ENCODE peak calls at places on chromosomes 3 and 15, in six cellular contexts. One of them, this sample, is unnamed.

GRCh38 chr3:49411968-49412631 is at the start of the genes RHOA and TCTA:
- DNase-seq in right atrium auricular region: peak; percentile 100
- DNase-seq in left ventricle myocardium inferior: peak; percentile 99
- DNase-seq in cardiac muscle cell: peak; percentile 100
- DNase-seq in heart left ventricle: peak; percentile 99
- DNase-seq in left lung: peak; percentile 99
- DNase-seq in this sample: peak; percentile 100

GRCh38 chr3:197186887-197187588 is 111.4 kb downstream of the DLG1 start:
- DNase-seq in right atrium auricular region: no peak
- DNase-seq in left ventricle myocardium inferior: no peak
- DNase-seq in cardiac muscle cell: peak; percentile 57
- DNase-seq in heart left ventricle: no peak
- DNase-seq in left lung: no peak
- DNase-seq in this sample: no peak

GRCh38 chr3:16675805-16676204 is 70.6 kb upstream of the DAZL start:
- DNase-seq in right atrium auricular region: no peak
- DNase-seq in left ventricle myocardium inferior: no peak
- DNase-seq in cardiac muscle cell: no peak
- DNase-seq in heart left ventricle: no peak
- DNase-seq in left lung: no peak
- DNase-seq in this sample: no peak

GRCh38 chr15:75966073-75966472 is 46.2 kb downstream of the NRG4 start:
- DNase-seq in right atrium auricular region: no peak
- DNase-seq in left ventricle myocardium inferior: no peak
- DNase-seq in cardiac muscle cell: no peak
- DNase-seq in heart left ventricle: no peak
- DNase-seq in left lung: no peak
- DNase-seq in this sample: no peak

GRCh38 chr3:87228316-87228715 is 1.2 kb downstream of the CHMP2B start:
- DNase-seq in right atrium auricular region: no peak
- DNase-seq in left ventricle myocardium inferior: no peak
- DNase-seq in cardiac muscle cell: no peak
- DNase-seq in heart left ventricle: no peak
- DNase-seq in left lung: no peak
- DNase-seq in this sample: no peak

GRCh38 chr15:88635343-88635742 is 3.5 kb upstream of the ISG20 start:
- DNase-seq in right atrium auricular region: no peak
- DNase-seq in left ventricle myocardium inferior: no peak
- DNase-seq in cardiac muscle cell: no peak
- DNase-seq in heart left ventricle: no peak
- DNase-seq in left lung: no peak
- DNase-seq in this sample: no peak

GRCh38 chr15:98649621-98649995 is 1.3 kb downstream of the IGF1R start:
- DNase-seq in right atrium auricular region: no peak
- DNase-seq in left ventricle myocardium inferior: peak; percentile 56
- DNase-seq in cardiac muscle cell: peak; percentile 59
- DNase-seq in heart left ventricle: peak; percentile 46
- DNase-seq in left lung: peak; percentile 90
- DNase-seq in this sample: peak; percentile 74

GRCh38 chr3:33898901-33899300 is 100.5 kb downstream of the PDCD6IP start:
- DNase-seq in right atrium auricular region: no peak
- DNase-seq in left ventricle myocardium inferior: no peak
- DNase-seq in cardiac muscle cell: no peak
- DNase-seq in heart left ventricle: no peak
- DNase-seq in left lung: no peak
- DNase-seq in this sample: no peak

GRCh38 chr3:87354399-87354798 is 78.0 kb upstream of the POU1F1 start:
- DNase-seq in right atrium auricular region: no peak
- DNase-seq in left ventricle myocardium inferior: no peak
- DNase-seq in cardiac muscle cell: no peak
- DNase-seq in heart left ventricle: no peak
- DNase-seq in left lung: no peak
- DNase-seq in this sample: no peak

GRCh38 chr3:122497425-122497824 is 17.3 kb downstream of the KPNA1 start:
- DNase-seq in right atrium auricular region: no peak
- DNase-seq in left ventricle myocardium inferior: no peak
- DNase-seq in cardiac muscle cell: no peak
- DNase-seq in heart left ventricle: no peak
- DNase-seq in left lung: no peak
- DNase-seq in this sample: no peak

GRCh38 chr15:94546838-94547237 is 315.5 kb downstream of the MCTP2 start:
- DNase-seq in right atrium auricular region: no peak
- DNase-seq in left ventricle myocardium inferior: no peak
- DNase-seq in cardiac muscle cell: no peak
- DNase-seq in heart left ventricle: no peak
- DNase-seq in left lung: no peak
- DNase-seq in this sample: no peak

GRCh38 chr3:140203510-140203909 is 268.5 kb downstream of the CLSTN2 start:
- DNase-seq in right atrium auricular region: no peak
- DNase-seq in left ventricle myocardium inferior: no peak
- DNase-seq in cardiac muscle cell: no peak
- DNase-seq in heart left ventricle: no peak
- DNase-seq in left lung: no peak
- DNase-seq in this sample: no peak

GRCh38 chr15:40957581-40958051 is 4.3 kb downstream of the CHAC1 start:
- DNase-seq in right atrium auricular region: no peak
- DNase-seq in left ventricle myocardium inferior: peak; percentile 68
- DNase-seq in cardiac muscle cell: no peak
- DNase-seq in heart left ventricle: peak; percentile 77
- DNase-seq in left lung: no peak
- DNase-seq in this sample: peak; percentile 96

GRCh38 chr3:51434746-51435323 is 43.8 kb downstream of the RBM15B start:
- DNase-seq in right atrium auricular region: no peak
- DNase-seq in left ventricle myocardium inferior: no peak
- DNase-seq in cardiac muscle cell: peak; percentile 71
- DNase-seq in heart left ventricle: peak; percentile 29
- DNase-seq in left lung: no peak
- DNase-seq in this sample: no peak

GRCh38 chr3:184734903-184735630 is 23.2 kb upstream of the MAGEF1 start:
- DNase-seq in right atrium auricular region: peak; percentile 18
- DNase-seq in left ventricle myocardium inferior: no peak
- DNase-seq in cardiac muscle cell: no peak
- DNase-seq in heart left ventricle: peak; percentile 11
- DNase-seq in left lung: no peak
- DNase-seq in this sample: no peak

GRCh38 chr3:147422934-147423599 is 13.9 kb downstream of the ZIC1 start:
- DNase-seq in right atrium auricular region: no peak
- DNase-seq in left ventricle myocardium inferior: no peak
- DNase-seq in cardiac muscle cell: peak; percentile 52
- DNase-seq in heart left ventricle: no peak
- DNase-seq in left lung: no peak
- DNase-seq in this sample: no peak

GRCh38 chr3:175426805-175427204 is 567.7 kb downstream of the NAALADL2 start:
- DNase-seq in right atrium auricular region: no peak
- DNase-seq in left ventricle myocardium inferior: no peak
- DNase-seq in cardiac muscle cell: no peak
- DNase-seq in heart left ventricle: no peak
- DNase-seq in left lung: no peak
- DNase-seq in this sample: no peak

GRCh38 chr3:134428396-134428795 is 54.1 kb upstream of the AMOTL2 start:
- DNase-seq in right atrium auricular region: no peak
- DNase-seq in left ventricle myocardium inferior: no peak
- DNase-seq in cardiac muscle cell: no peak
- DNase-seq in heart left ventricle: no peak
- DNase-seq in left lung: no peak
- DNase-seq in this sample: no peak

GRCh38 chr15:80796424-80796823 is 17.3 kb downstream of the CEMIP start:
- DNase-seq in right atrium auricular region: no peak
- DNase-seq in left ventricle myocardium inferior: no peak
- DNase-seq in cardiac muscle cell: no peak
- DNase-seq in heart left ventricle: no peak
- DNase-seq in left lung: no peak
- DNase-seq in this sample: no peak

GRCh38 chr3:24237971-24238767 is 256.5 kb downstream of the THRB start:
- DNase-seq in right atrium auricular region: no peak
- DNase-seq in left ventricle myocardium inferior: no peak
- DNase-seq in cardiac muscle cell: peak; percentile 68
- DNase-seq in heart left ventricle: peak; percentile 39
- DNase-seq in left lung: no peak
- DNase-seq in this sample: no peak

GRCh38 chr15:86892774-86893449 is 813.2 kb downstream of the AGBL1 start:
- DNase-seq in right atrium auricular region: no peak
- DNase-seq in left ventricle myocardium inferior: no peak
- DNase-seq in cardiac muscle cell: peak; percentile 68
- DNase-seq in heart left ventricle: no peak
- DNase-seq in left lung: no peak
- DNase-seq in this sample: no peak

GRCh38 chr3:123559040-123559861 is 25.6 kb downstream of the HACD2 start:
- DNase-seq in right atrium auricular region: no peak
- DNase-seq in left ventricle myocardium inferior: no peak
- DNase-seq in cardiac muscle cell: peak; percentile 78
- DNase-seq in heart left ventricle: no peak
- DNase-seq in left lung: no peak
- DNase-seq in this sample: no peak

GRCh38 chr3:155188036-155188435 is 105.4 kb downstream of the STRIT1 start:
- DNase-seq in right atrium auricular region: no peak
- DNase-seq in left ventricle myocardium inferior: no peak
- DNase-seq in cardiac muscle cell: no peak
- DNase-seq in heart left ventricle: no peak
- DNase-seq in left lung: no peak
- DNase-seq in this sample: no peak

GRCh38 chr3:11654166-11654565 is 10.5 kb upstream of the VGLL4 start:
- DNase-seq in right atrium auricular region: no peak
- DNase-seq in left ventricle myocardium inferior: no peak
- DNase-seq in cardiac muscle cell: no peak
- DNase-seq in heart left ventricle: no peak
- DNase-seq in left lung: no peak
- DNase-seq in this sample: no peak

GRCh38 chr3:11651477-11651876 is 7.8 kb upstream of the VGLL4 start:
- DNase-seq in right atrium auricular region: no peak
- DNase-seq in left ventricle myocardium inferior: no peak
- DNase-seq in cardiac muscle cell: no peak
- DNase-seq in heart left ventricle: no peak
- DNase-seq in left lung: no peak
- DNase-seq in this sample: no peak

GRCh38 chr3:11651900-11652299 is 8.2 kb upstream of the VGLL4 start:
- DNase-seq in right atrium auricular region: no peak
- DNase-seq in left ventricle myocardium inferior: no peak
- DNase-seq in cardiac muscle cell: peak; percentile 38
- DNase-seq in heart left ventricle: no peak
- DNase-seq in left lung: no peak
- DNase-seq in this sample: no peak

GRCh38 chr3:11655188-11655928 is 11.6 kb upstream of the VGLL4 start:
- DNase-seq in right atrium auricular region: no peak
- DNase-seq in left ventricle myocardium inferior: no peak
- DNase-seq in cardiac muscle cell: peak; percentile 39
- DNase-seq in heart left ventricle: no peak
- DNase-seq in left lung: no peak
- DNase-seq in this sample: no peak

DNA sequence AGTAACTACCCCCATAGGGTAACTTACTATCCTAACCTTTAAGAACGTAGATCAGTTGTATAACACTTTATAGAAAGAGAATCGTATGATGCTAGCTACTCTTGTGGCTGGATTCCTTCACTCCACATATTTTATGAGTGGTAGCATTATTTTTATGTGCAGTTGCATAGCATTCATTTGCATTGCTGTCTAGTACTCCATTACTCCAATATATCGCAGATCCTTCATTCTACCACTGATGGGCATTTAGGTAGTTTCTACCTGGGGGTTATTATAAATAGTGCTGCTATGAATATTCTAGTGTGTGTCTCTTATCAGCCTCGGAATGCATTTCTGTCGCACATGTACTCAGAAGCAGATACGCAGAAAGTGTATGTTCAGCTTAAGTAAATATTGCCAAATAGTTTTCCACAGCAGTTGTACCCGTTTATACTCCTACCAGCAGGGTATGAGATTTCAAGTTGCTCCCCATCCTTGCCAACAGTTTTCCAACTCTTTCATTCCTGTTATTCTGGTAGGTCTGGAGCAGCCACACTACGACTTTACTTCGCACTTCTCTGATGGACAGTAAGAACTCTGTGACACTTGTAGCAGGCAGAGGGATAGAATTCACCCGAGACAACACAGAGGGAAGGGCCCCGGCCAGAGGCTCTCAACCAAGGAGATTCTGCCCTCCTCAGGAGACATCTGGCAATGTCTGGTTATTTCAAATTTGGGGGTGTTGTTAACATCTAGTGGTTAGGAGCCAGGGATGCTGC is 9.8 kb upstream of the VGLL4 start:
- DNase-seq in right atrium auricular region: no peak
- DNase-seq in left ventricle myocardium inferior: no peak
- DNase-seq in cardiac muscle cell: no peak
- DNase-seq in heart left ventricle: no peak
- DNase-seq in left lung: no peak
- DNase-seq in this sample: no peak
- TF ChIP-seq CTCF in right atrium auricular region: no peak
- TF ChIP-seq CTCF in left ventricle myocardium inferior: no peak
- TF ChIP-seq CTCF in cardiac muscle cell: no peak
- TF ChIP-seq CTCF in heart left ventricle: no peak
- TF ChIP-seq CTCF in left lung: no peak
- TF ChIP-seq CTCF in this sample: no peak

DNA sequence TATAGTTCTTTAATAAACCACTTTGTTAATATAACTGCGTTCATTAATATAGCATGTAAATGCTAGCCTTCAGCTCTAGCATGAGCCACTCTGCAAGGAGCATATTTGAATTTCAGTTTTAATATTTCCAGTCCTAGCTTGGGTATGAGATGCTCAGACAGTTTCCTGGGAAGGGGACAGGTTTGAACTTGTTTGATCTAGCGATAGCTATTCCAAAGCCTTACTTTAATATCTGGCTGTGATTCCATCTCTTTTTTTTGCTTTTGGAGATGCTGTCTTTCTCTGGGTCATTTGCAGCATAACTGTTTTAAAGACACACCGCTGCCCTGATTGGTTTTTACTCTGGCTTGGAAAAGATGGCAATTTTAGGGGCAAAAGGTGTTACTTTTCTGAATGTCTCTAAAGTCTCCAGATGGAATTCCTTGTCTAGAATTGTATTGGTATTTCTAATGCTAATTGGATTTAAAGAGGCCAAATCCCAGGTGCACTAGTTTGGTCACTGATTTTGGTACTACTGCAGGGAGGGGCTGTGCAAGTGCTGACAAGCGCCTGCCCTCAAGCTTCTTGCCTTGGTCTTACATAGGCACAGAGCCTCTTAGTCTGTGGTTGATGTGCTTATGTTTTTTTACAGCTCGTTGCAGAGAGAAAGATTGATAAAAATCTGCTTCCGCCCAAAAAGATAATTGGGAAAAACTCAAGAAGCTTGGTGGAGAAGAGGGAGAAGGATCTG is 2.8 kb downstream of the NISCH start:
- DNase-seq in right atrium auricular region: no peak
- DNase-seq in left ventricle myocardium inferior: no peak
- DNase-seq in cardiac muscle cell: no peak
- DNase-seq in heart left ventricle: no peak
- DNase-seq in left lung: no peak
- DNase-seq in this sample: no peak
- H3K36me3 ChIP-seq in right atrium auricular region: peaks cover 37% of the 10 kb centered on the region
- H3K36me3 ChIP-seq in left ventricle myocardium inferior: peaks cover 49% of the 10 kb centered on the region
- H3K36me3 ChIP-seq in cardiac muscle cell: peaks cover 51% of the 10 kb centered on the region
- H3K36me3 ChIP-seq in heart left ventricle: no peaks in the 10 kb centered on the region
- H3K36me3 ChIP-seq in left lung: no peaks in the 10 kb centered on the region
- H3K36me3 ChIP-seq in this sample: peaks cover 32% of the 10 kb centered on the region

GRCh38 chr15:38882226-38882625 is 317.6 kb upstream of the RASGRP1 start:
- DNase-seq in right atrium auricular region: no peak
- DNase-seq in left ventricle myocardium inferior: no peak
- DNase-seq in cardiac muscle cell: no peak
- DNase-seq in heart left ventricle: no peak
- DNase-seq in left lung: no peak
- DNase-seq in this sample: no peak
- H3K4me1 ChIP-seq in right atrium auricular region: no peaks in the 10 kb centered on the region
- H3K4me1 ChIP-seq in left ventricle myocardium inferior: peaks cover 7% of the 10 kb centered on the region
- H3K4me1 ChIP-seq in cardiac muscle cell: peaks cover 16% of the 10 kb centered on the region
- H3K4me1 ChIP-seq in heart left ventricle: no peaks in the 10 kb centered on the region
- H3K4me1 ChIP-seq in left lung: peaks cover 12% of the 10 kb centered on the region
- H3K4me1 ChIP-seq in this sample: no peaks in the 10 kb centered on the region

GRCh38 chr3:4429648-4430350 is 37.3 kb downstream of the SUMF1 start:
- DNase-seq in right atrium auricular region: no peak
- DNase-seq in left ventricle myocardium inferior: no peak
- DNase-seq in cardiac muscle cell: no peak
- DNase-seq in heart left ventricle: no peak
- DNase-seq in left lung: no peak
- DNase-seq in this sample: no peak
- TF ChIP-seq CTCF in right atrium auricular region: peak; percentile 18
- TF ChIP-seq CTCF in left ventricle myocardium inferior: peak; percentile 32
- TF ChIP-seq CTCF in cardiac muscle cell: no peak
- TF ChIP-seq CTCF in heart left ventricle: no peak
- TF ChIP-seq CTCF in left lung: no peak
- TF ChIP-seq CTCF in this sample: no peak

This sample was measured in sigmoid colon.